ENCODE peak calls at places on chromosomes 7 and 10, in six cellular contexts. Z, Q, O, X, H and V are unnamed samples.

GRCh38 chr10:19412531-19412930 is 363.9 kb downstream of the MALRD1 start:
- DNase-seq in Z (no peak), O (no peak), Q (no peak), X (no peak), H (no peak), V (no peak)

GRCh38 chr7:1664711-1665591 is 5.1 kb upstream of the ELFN1 start:
- DNase-seq in Q (peak), Z (peak), H (peak), O (no peak), X (peak), V (no peak)

GRCh38 chr10:114507449-114507848 is 103.1 kb upstream of the AFAP1L2 start:
- DNase-seq in Q (no peak), O (no peak), X (no peak), Z (no peak), H (peak), V (no peak)

GRCh38 chr7:114711244-114711643 is 210.7 kb upstream of the MDFIC start:
- DNase-seq in Z (no peak), H (no peak), Q (no peak), O (no peak), X (no peak), V (no peak)

GRCh38 chr7:129665013-129665401 is 53.5 kb downstream of the NRF1 start:
- DNase-seq in H (no peak), Q (no peak), O (no peak), X (no peak), Z (no peak), V (peak)

GRCh38 chr10:27625452-27626345 is 119.9 kb downstream of the MKX start:
- DNase-seq in Q (no peak), H (no peak), Z (no peak), X (no peak), O (no peak), V (no peak)

GRCh38 chr10:84540617-84541288 is 212.4 kb downstream of the CCSER2 start:
- DNase-seq in H (peak), X (peak), Z (peak), O (peak), Q (peak), V (no peak)

GRCh38 chr7:50664461-50664922 is 99.3 kb upstream of the DDC start:
- DNase-seq in Q (no peak), H (no peak), O (no peak), X (no peak), Z (no peak), V (no peak)

GRCh38 chr7:36280840-36281812 is 108.5 kb upstream of the ANLN start:
- DNase-seq in Z (no peak), H (peak), Q (peak), O (no peak), X (peak), V (peak)

GRCh38 chr7:115059312-115059711 is 137.4 kb downstream of the MDFIC start:
- DNase-seq in X (no peak), Z (no peak), O (no peak), H (no peak), Q (no peak), V (no peak)

GRCh38 chr10:64682043-64682442 is 1160.8 kb downstream of the REEP3 start:
- DNase-seq in Z (no peak), X (no peak), O (no peak), H (no peak), Q (no peak), V (no peak)

GRCh38 chr7:29091722-29092121 is 54.6 kb downstream of the CPVL start:
- DNase-seq in Q (no peak), X (no peak), Z (no peak), H (no peak), O (no peak), V (no peak)

GRCh38 chr7:40717242-40717641 is 582.4 kb downstream of the SUGCT start:
- DNase-seq in Z (no peak), X (no peak), H (peak), Q (no peak), O (no peak), V (no peak)

GRCh38 chr7:50405246-50405645 is 44.9 kb downstream of the FIGNL1 start:
- DNase-seq in H (no peak), Q (no peak), X (no peak), O (no peak), Z (no peak), V (no peak)

GRCh38 chr10:4708123-4708759 is 117.8 kb upstream of the AKR1E2 start:
- DNase-seq in Z (no peak), O (no peak), H (no peak), X (no peak), Q (no peak), V (no peak)

GRCh38 chr7:114819629-114820362 is 102.1 kb upstream of the MDFIC start:
- DNase-seq in Q (no peak), Z (no peak), H (no peak), O (no peak), X (no peak), V (peak)

GRCh38 chr7:22786290-22786932 is 36.2 kb downstream of the TOMM7 start:
- DNase-seq in O (no peak), Z (no peak), H (no peak), Q (no peak), X (peak), V (no peak)

GRCh38 chr10:91758303-91759146 is 39.7 kb upstream of the TNKS2 start:
- DNase-seq in O (peak), Q (no peak), X (peak), H (no peak), Z (no peak), V (peak)

GRCh38 chr7:132580717-132581285 is 4.5 kb upstream of the PLXNA4 start:
- DNase-seq in Q (peak), O (peak), H (peak), Z (peak), X (peak), V (peak)

GRCh38 chr10:101986277-101986971 is 69.5 kb downstream of the ARMH3 start:
- DNase-seq in Z (no peak), X (no peak), Q (no peak), O (no peak), H (peak), V (no peak)

GRCh38 chr7:48042216-48042615 is 6.9 kb downstream of the C7orf57 start:
- DNase-seq in O (no peak), Z (no peak), X (no peak), Q (no peak), H (no peak), V (no peak)

GRCh38 chr10:70476249-70477035 is 2.1 kb upstream of the PALD1 start:
- DNase-seq in X (no peak), O (no peak), H (no peak), Z (no peak), Q (no peak), V (no peak)

GRCh38 chr10:110609592-110609991 is 34.5 kb upstream of the RBM20 start:
- DNase-seq in H (no peak), Q (no peak), X (peak), O (no peak), Z (no peak), V (no peak)

GRCh38 chr7:36082910-36083309 is 70.1 kb upstream of the EEPD1 start:
- DNase-seq in H (no peak), X (no peak), Q (no peak), O (no peak), Z (no peak), V (no peak)

GRCh38 chr10:112332509-112333228 is 41.2 kb upstream of the ACSL5 start:
- DNase-seq in O (no peak), Q (no peak), Z (no peak), X (no peak), H (no peak), V (no peak)

GRCh38 chr7:69184339-69184738 is 413.9 kb upstream of the AUTS2 start:
- DNase-seq in H (no peak), X (no peak), Q (no peak), O (no peak), Z (no peak), V (no peak)

GRCh38 chr10:1150638-1150955 is 94.4 kb downstream of the WDR37 start:
- DNase-seq in O (no peak), Q (no peak), H (no peak), X (no peak), Z (no peak), V (no peak)

GRCh38 chr7:115449689-115450088 is 527.8 kb downstream of the MDFIC start:
- DNase-seq in O (no peak), Z (no peak), Q (no peak), H (no peak), X (no peak), V (no peak)

GRCh38 chr7:93622036-93622714 is 47.7 kb upstream of the CALCR start:
- DNase-seq in Q (peak), Z (no peak), X (peak), O (no peak), H (no peak), V (no peak)

GRCh38 chr10:47037654-47038425 is 126.6 kb downstream of the PTPN20 start:
- DNase-seq in Z (no peak), H (no peak), O (no peak), Q (peak), X (no peak), V (no peak)

GRCh38 chr10:101513733-101514132 is 74.3 kb downstream of the POLL start:
- DNase-seq in Z (no peak), O (no peak), H (no peak), X (no peak), Q (no peak), V (no peak)

GRCh38 chr7:138396251-138397070 is 63.6 kb upstream of the TRIM24 start:
- DNase-seq in X (no peak), H (no peak), Q (no peak), Z (no peak), O (no peak), V (no peak)

GRCh38 chr10:47333532-47333931 is 11.3 kb downstream of the GDF2 start:
- DNase-seq in Q (no peak), O (no peak), Z (no peak), X (no peak), H (no peak), V (no peak)

GRCh38 chr7:14071045-14071444 is 81.6 kb upstream of the ETV1 start:
- DNase-seq in Q (no peak), H (no peak), Z (no peak), O (no peak), X (no peak), V (no peak)